ENCODE peak calls at places on chromosomes 4 and X, in six cellular contexts. One of them, this sample, is unnamed.

GRCh38 chr4:173288296-173288695 is 45.9 kb downstream of the HMGB2 start:
- DNase-seq in stimulated activated CD4-positive, alpha-beta T cell treated with anti-CD3 and anti-CD28 coated beads, TNF-alpha, amount 100 ng/mL, for 4 hours: peak; percentile 59
- DNase-seq in RWPE2: no peak
- DNase-seq in osteocyte: no peak
- DNase-seq in T-helper 9 cell: peak; percentile 69
- DNase-seq in dermis microvascular lymphatic vessel endothelial cell: peak; percentile 32
- DNase-seq in this sample: peak; percentile 5

GRCh38 chrX:117892469-117892868 is 224.1 kb downstream of the KLHL13 start:
- DNase-seq in stimulated activated CD4-positive, alpha-beta T cell treated with anti-CD3 and anti-CD28 coated beads, TNF-alpha, amount 100 ng/mL, for 4 hours: no peak
- DNase-seq in RWPE2: no peak
- DNase-seq in osteocyte: no peak
- DNase-seq in T-helper 9 cell: no peak
- DNase-seq in dermis microvascular lymphatic vessel endothelial cell: no peak
- DNase-seq in this sample: no peak

GRCh38 chr4:141684785-141685184 is 48.4 kb downstream of the IL15 start:
- DNase-seq in stimulated activated CD4-positive, alpha-beta T cell treated with anti-CD3 and anti-CD28 coated beads, TNF-alpha, amount 100 ng/mL, for 4 hours: no peak
- DNase-seq in RWPE2: no peak
- DNase-seq in osteocyte: no peak
- DNase-seq in T-helper 9 cell: no peak
- DNase-seq in dermis microvascular lymphatic vessel endothelial cell: no peak
- DNase-seq in this sample: no peak

GRCh38 chr4:1748465-1748995 is 27.2 kb downstream of the TACC3 start:
- DNase-seq in stimulated activated CD4-positive, alpha-beta T cell treated with anti-CD3 and anti-CD28 coated beads, TNF-alpha, amount 100 ng/mL, for 4 hours: peak; percentile 63
- DNase-seq in RWPE2: no peak
- DNase-seq in osteocyte: peak; percentile 94
- DNase-seq in T-helper 9 cell: peak; percentile 80
- DNase-seq in dermis microvascular lymphatic vessel endothelial cell: no peak
- DNase-seq in this sample: peak; percentile 48

GRCh38 chr4:80307183-80307735 is 28.3 kb upstream of the CFAP299 start:
- DNase-seq in stimulated activated CD4-positive, alpha-beta T cell treated with anti-CD3 and anti-CD28 coated beads, TNF-alpha, amount 100 ng/mL, for 4 hours: no peak
- DNase-seq in RWPE2: no peak
- DNase-seq in osteocyte: no peak
- DNase-seq in T-helper 9 cell: no peak
- DNase-seq in dermis microvascular lymphatic vessel endothelial cell: no peak
- DNase-seq in this sample: no peak

GRCh38 chr4:170015285-170015684 is 10.9 kb downstream of the MFAP3L start:
- DNase-seq in stimulated activated CD4-positive, alpha-beta T cell treated with anti-CD3 and anti-CD28 coated beads, TNF-alpha, amount 100 ng/mL, for 4 hours: no peak
- DNase-seq in RWPE2: no peak
- DNase-seq in osteocyte: no peak
- DNase-seq in T-helper 9 cell: no peak
- DNase-seq in dermis microvascular lymphatic vessel endothelial cell: no peak
- DNase-seq in this sample: no peak

GRCh38 chrX:154652311-154653047 is 900 bp downstream of the CTAG2 start:
- DNase-seq in stimulated activated CD4-positive, alpha-beta T cell treated with anti-CD3 and anti-CD28 coated beads, TNF-alpha, amount 100 ng/mL, for 4 hours: no peak
- DNase-seq in RWPE2: no peak
- DNase-seq in osteocyte: peak; percentile 80
- DNase-seq in T-helper 9 cell: no peak
- DNase-seq in dermis microvascular lymphatic vessel endothelial cell: no peak
- DNase-seq in this sample: no peak

GRCh38 chr4:93786149-93786548 is 42.4 kb upstream of the ATOH1 start:
- DNase-seq in stimulated activated CD4-positive, alpha-beta T cell treated with anti-CD3 and anti-CD28 coated beads, TNF-alpha, amount 100 ng/mL, for 4 hours: no peak
- DNase-seq in RWPE2: no peak
- DNase-seq in osteocyte: no peak
- DNase-seq in T-helper 9 cell: no peak
- DNase-seq in dermis microvascular lymphatic vessel endothelial cell: no peak
- DNase-seq in this sample: no peak

GRCh38 chr4:24091632-24092240 is 201.9 kb upstream of the PPARGC1A start:
- DNase-seq in stimulated activated CD4-positive, alpha-beta T cell treated with anti-CD3 and anti-CD28 coated beads, TNF-alpha, amount 100 ng/mL, for 4 hours: no peak
- DNase-seq in RWPE2: no peak
- DNase-seq in osteocyte: no peak
- DNase-seq in T-helper 9 cell: no peak
- DNase-seq in dermis microvascular lymphatic vessel endothelial cell: no peak
- DNase-seq in this sample: no peak

GRCh38 chr4:31328921-31329320 is 608.8 kb downstream of the PCDH7 start:
- DNase-seq in stimulated activated CD4-positive, alpha-beta T cell treated with anti-CD3 and anti-CD28 coated beads, TNF-alpha, amount 100 ng/mL, for 4 hours: no peak
- DNase-seq in RWPE2: no peak
- DNase-seq in osteocyte: no peak
- DNase-seq in T-helper 9 cell: no peak
- DNase-seq in dermis microvascular lymphatic vessel endothelial cell: no peak
- DNase-seq in this sample: no peak

GRCh38 chr4:75895744-75896314 is 6.4 kb downstream of the PPEF2 start:
- DNase-seq in stimulated activated CD4-positive, alpha-beta T cell treated with anti-CD3 and anti-CD28 coated beads, TNF-alpha, amount 100 ng/mL, for 4 hours: no peak
- DNase-seq in RWPE2: no peak
- DNase-seq in osteocyte: no peak
- DNase-seq in T-helper 9 cell: no peak
- DNase-seq in dermis microvascular lymphatic vessel endothelial cell: peak; percentile 12
- DNase-seq in this sample: no peak

GRCh38 chrX:36071064-36071463 is 151.5 kb downstream of the CFAP47 start:
- DNase-seq in stimulated activated CD4-positive, alpha-beta T cell treated with anti-CD3 and anti-CD28 coated beads, TNF-alpha, amount 100 ng/mL, for 4 hours: no peak
- DNase-seq in RWPE2: no peak
- DNase-seq in osteocyte: no peak
- DNase-seq in T-helper 9 cell: no peak
- DNase-seq in dermis microvascular lymphatic vessel endothelial cell: no peak
- DNase-seq in this sample: no peak

GRCh38 chr4:87092389-87093141 is 127.9 kb downstream of the KLHL8 start:
- DNase-seq in stimulated activated CD4-positive, alpha-beta T cell treated with anti-CD3 and anti-CD28 coated beads, TNF-alpha, amount 100 ng/mL, for 4 hours: no peak
- DNase-seq in RWPE2: peak; percentile 98
- DNase-seq in osteocyte: no peak
- DNase-seq in T-helper 9 cell: no peak
- DNase-seq in dermis microvascular lymphatic vessel endothelial cell: peak; percentile 42
- DNase-seq in this sample: no peak

GRCh38 chrX:108053218-108053617 is 8.4 kb downstream of the VSIG1 start:
- DNase-seq in stimulated activated CD4-positive, alpha-beta T cell treated with anti-CD3 and anti-CD28 coated beads, TNF-alpha, amount 100 ng/mL, for 4 hours: no peak
- DNase-seq in RWPE2: no peak
- DNase-seq in osteocyte: no peak
- DNase-seq in T-helper 9 cell: no peak
- DNase-seq in dermis microvascular lymphatic vessel endothelial cell: no peak
- DNase-seq in this sample: no peak

GRCh38 chrX:40175416-40176255 is 77.9 kb upstream of the BCOR start:
- DNase-seq in stimulated activated CD4-positive, alpha-beta T cell treated with anti-CD3 and anti-CD28 coated beads, TNF-alpha, amount 100 ng/mL, for 4 hours: peak; percentile 61
- DNase-seq in RWPE2: no peak
- DNase-seq in osteocyte: peak; percentile 89
- DNase-seq in T-helper 9 cell: peak; percentile 60
- DNase-seq in dermis microvascular lymphatic vessel endothelial cell: no peak
- DNase-seq in this sample: peak; percentile 62

GRCh38 chrX:15820106-15821073 is 30.1 kb downstream of the ZRSR2 start:
- DNase-seq in stimulated activated CD4-positive, alpha-beta T cell treated with anti-CD3 and anti-CD28 coated beads, TNF-alpha, amount 100 ng/mL, for 4 hours: no peak
- DNase-seq in RWPE2: no peak
- DNase-seq in osteocyte: no peak
- DNase-seq in T-helper 9 cell: no peak
- DNase-seq in dermis microvascular lymphatic vessel endothelial cell: no peak
- DNase-seq in this sample: no peak

GRCh38 chr4:26490111-26490979 is at the start of gene CCKAR:
- DNase-seq in stimulated activated CD4-positive, alpha-beta T cell treated with anti-CD3 and anti-CD28 coated beads, TNF-alpha, amount 100 ng/mL, for 4 hours: no peak
- DNase-seq in RWPE2: no peak
- DNase-seq in osteocyte: peak; percentile 51
- DNase-seq in T-helper 9 cell: no peak
- DNase-seq in dermis microvascular lymphatic vessel endothelial cell: no peak
- DNase-seq in this sample: no peak

GRCh38 chr4:8205241-8205707 is 6.2 kb downstream of the SH3TC1 start:
- DNase-seq in stimulated activated CD4-positive, alpha-beta T cell treated with anti-CD3 and anti-CD28 coated beads, TNF-alpha, amount 100 ng/mL, for 4 hours: no peak
- DNase-seq in RWPE2: no peak
- DNase-seq in osteocyte: no peak
- DNase-seq in T-helper 9 cell: no peak
- DNase-seq in dermis microvascular lymphatic vessel endothelial cell: no peak
- DNase-seq in this sample: no peak

GRCh38 chr4:95092762-95093161 is 335.0 kb downstream of the BMPR1B start:
- DNase-seq in stimulated activated CD4-positive, alpha-beta T cell treated with anti-CD3 and anti-CD28 coated beads, TNF-alpha, amount 100 ng/mL, for 4 hours: no peak
- DNase-seq in RWPE2: no peak
- DNase-seq in osteocyte: no peak
- DNase-seq in T-helper 9 cell: no peak
- DNase-seq in dermis microvascular lymphatic vessel endothelial cell: peak; percentile 16
- DNase-seq in this sample: no peak

GRCh38 chr4:54959656-54960055 is 165.7 kb downstream of the KDR start:
- DNase-seq in stimulated activated CD4-positive, alpha-beta T cell treated with anti-CD3 and anti-CD28 coated beads, TNF-alpha, amount 100 ng/mL, for 4 hours: no peak
- DNase-seq in RWPE2: no peak
- DNase-seq in osteocyte: no peak
- DNase-seq in T-helper 9 cell: no peak
- DNase-seq in dermis microvascular lymphatic vessel endothelial cell: no peak
- DNase-seq in this sample: no peak

GRCh38 chrX:44003975-44004374 is 30.8 kb upstream of the NDP start:
- DNase-seq in stimulated activated CD4-positive, alpha-beta T cell treated with anti-CD3 and anti-CD28 coated beads, TNF-alpha, amount 100 ng/mL, for 4 hours: no peak
- DNase-seq in RWPE2: no peak
- DNase-seq in osteocyte: no peak
- DNase-seq in T-helper 9 cell: no peak
- DNase-seq in dermis microvascular lymphatic vessel endothelial cell: no peak
- DNase-seq in this sample: no peak

GRCh38 chrX:132984058-132984650 is 25.7 kb upstream of the HS6ST2 start:
- DNase-seq in stimulated activated CD4-positive, alpha-beta T cell treated with anti-CD3 and anti-CD28 coated beads, TNF-alpha, amount 100 ng/mL, for 4 hours: no peak
- DNase-seq in RWPE2: no peak
- DNase-seq in osteocyte: no peak
- DNase-seq in T-helper 9 cell: no peak
- DNase-seq in dermis microvascular lymphatic vessel endothelial cell: no peak
- DNase-seq in this sample: no peak

GRCh38 chr4:13546374-13546854 is 2.1 kb upstream of the NKX3-2 start:
- DNase-seq in stimulated activated CD4-positive, alpha-beta T cell treated with anti-CD3 and anti-CD28 coated beads, TNF-alpha, amount 100 ng/mL, for 4 hours: no peak
- DNase-seq in RWPE2: no peak
- DNase-seq in osteocyte: no peak
- DNase-seq in T-helper 9 cell: no peak
- DNase-seq in dermis microvascular lymphatic vessel endothelial cell: no peak
- DNase-seq in this sample: no peak

GRCh38 chr4:116926631-116927295 is 158.6 kb downstream of the TRAM1L1 start:
- DNase-seq in stimulated activated CD4-positive, alpha-beta T cell treated with anti-CD3 and anti-CD28 coated beads, TNF-alpha, amount 100 ng/mL, for 4 hours: no peak
- DNase-seq in RWPE2: no peak
- DNase-seq in osteocyte: no peak
- DNase-seq in T-helper 9 cell: no peak
- DNase-seq in dermis microvascular lymphatic vessel endothelial cell: no peak
- DNase-seq in this sample: no peak

GRCh38 chrX:8345473-8345872 is 119.2 kb upstream of the VCX3B start:
- DNase-seq in stimulated activated CD4-positive, alpha-beta T cell treated with anti-CD3 and anti-CD28 coated beads, TNF-alpha, amount 100 ng/mL, for 4 hours: no peak
- DNase-seq in RWPE2: peak; percentile 39
- DNase-seq in osteocyte: no peak
- DNase-seq in T-helper 9 cell: no peak
- DNase-seq in dermis microvascular lymphatic vessel endothelial cell: no peak
- DNase-seq in this sample: no peak

GRCh38 chrX:110286126-110286525 is 31.8 kb downstream of the AMMECR1 start:
- DNase-seq in stimulated activated CD4-positive, alpha-beta T cell treated with anti-CD3 and anti-CD28 coated beads, TNF-alpha, amount 100 ng/mL, for 4 hours: no peak
- DNase-seq in RWPE2: peak; percentile 36
- DNase-seq in osteocyte: no peak
- DNase-seq in T-helper 9 cell: no peak
- DNase-seq in dermis microvascular lymphatic vessel endothelial cell: no peak
- DNase-seq in this sample: no peak

GRCh38 chr4:154946113-154946512 is 165.0 kb downstream of the RBM46 start:
- DNase-seq in stimulated activated CD4-positive, alpha-beta T cell treated with anti-CD3 and anti-CD28 coated beads, TNF-alpha, amount 100 ng/mL, for 4 hours: no peak
- DNase-seq in RWPE2: no peak
- DNase-seq in osteocyte: no peak
- DNase-seq in T-helper 9 cell: no peak
- DNase-seq in dermis microvascular lymphatic vessel endothelial cell: no peak
- DNase-seq in this sample: no peak

GRCh38 chr4:98474408-98474844 is 184.0 kb downstream of the TSPAN5 start:
- DNase-seq in stimulated activated CD4-positive, alpha-beta T cell treated with anti-CD3 and anti-CD28 coated beads, TNF-alpha, amount 100 ng/mL, for 4 hours: no peak
- DNase-seq in RWPE2: no peak
- DNase-seq in osteocyte: no peak
- DNase-seq in T-helper 9 cell: no peak
- DNase-seq in dermis microvascular lymphatic vessel endothelial cell: no peak
- DNase-seq in this sample: no peak

GRCh38 chrX:39196192-39197102 is 395.2 kb downstream of the MID1IP1 start:
- DNase-seq in stimulated activated CD4-positive, alpha-beta T cell treated with anti-CD3 and anti-CD28 coated beads, TNF-alpha, amount 100 ng/mL, for 4 hours: no peak
- DNase-seq in RWPE2: no peak
- DNase-seq in osteocyte: no peak
- DNase-seq in T-helper 9 cell: no peak
- DNase-seq in dermis microvascular lymphatic vessel endothelial cell: no peak
- DNase-seq in this sample: peak; percentile 13

GRCh38 chrX:150270622-150271021 is 92.5 kb upstream of the MAMLD1 start:
- DNase-seq in stimulated activated CD4-positive, alpha-beta T cell treated with anti-CD3 and anti-CD28 coated beads, TNF-alpha, amount 100 ng/mL, for 4 hours: no peak
- DNase-seq in RWPE2: no peak
- DNase-seq in osteocyte: no peak
- DNase-seq in T-helper 9 cell: no peak
- DNase-seq in dermis microvascular lymphatic vessel endothelial cell: no peak
- DNase-seq in this sample: no peak

GRCh38 chr4:5799406-5799805 is 88.4 kb downstream of the EVC start:
- DNase-seq in stimulated activated CD4-positive, alpha-beta T cell treated with anti-CD3 and anti-CD28 coated beads, TNF-alpha, amount 100 ng/mL, for 4 hours: no peak
- DNase-seq in RWPE2: no peak
- DNase-seq in osteocyte: no peak
- DNase-seq in T-helper 9 cell: no peak
- DNase-seq in dermis microvascular lymphatic vessel endothelial cell: no peak
- DNase-seq in this sample: no peak

GRCh38 chr4:151524610-151525009 is 115.6 kb downstream of the FHIP1A start:
- DNase-seq in stimulated activated CD4-positive, alpha-beta T cell treated with anti-CD3 and anti-CD28 coated beads, TNF-alpha, amount 100 ng/mL, for 4 hours: no peak
- DNase-seq in RWPE2: peak; percentile 65
- DNase-seq in osteocyte: no peak
- DNase-seq in T-helper 9 cell: no peak
- DNase-seq in dermis microvascular lymphatic vessel endothelial cell: no peak
- DNase-seq in this sample: no peak

GRCh38 chrX:40090050-40090804 is 7.5 kb downstream of the BCOR start:
- DNase-seq in stimulated activated CD4-positive, alpha-beta T cell treated with anti-CD3 and anti-CD28 coated beads, TNF-alpha, amount 100 ng/mL, for 4 hours: no peak
- DNase-seq in RWPE2: no peak
- DNase-seq in osteocyte: no peak
- DNase-seq in T-helper 9 cell: no peak
- DNase-seq in dermis microvascular lymphatic vessel endothelial cell: no peak
- DNase-seq in this sample: no peak

GRCh38 chrX:18674417-18674787 is 2.5 kb upstream of the RS1 start:
- DNase-seq in stimulated activated CD4-positive, alpha-beta T cell treated with anti-CD3 and anti-CD28 coated beads, TNF-alpha, amount 100 ng/mL, for 4 hours: peak; percentile 1
- DNase-seq in RWPE2: no peak
- DNase-seq in osteocyte: no peak
- DNase-seq in T-helper 9 cell: peak; percentile 9
- DNase-seq in dermis microvascular lymphatic vessel endothelial cell: no peak
- DNase-seq in this sample: no peak